ENCODE peak calls at places on chromosome 12, in four cellular contexts. I is GM12891, M is SK-N-SH, X is HepG2. G is an unnamed sample.

GRCh38 chr12:113202300-113203075 is 17.0 kb downstream of the RITA1 start:
- DNase-seq in M (no peak), X (no peak), I (no peak), G (no peak)

GRCh38 chr12:94150483-94151225 is 2.3 kb downstream of the PLXNC1 start:
- DNase-seq in I (no peak), X (no peak), M (peak; percentile 46), G (peak; percentile 41)

GRCh38 chr12:45518516-45519235 is 210.8 kb upstream of the ARID2 start:
- DNase-seq in I (no peak), M (peak; percentile 56), X (no peak), G (no peak)

GRCh38 chr12:7915911-7916403 is 20.0 kb downstream of the SLC2A3 start:
- DNase-seq in X (no peak), M (peak; percentile 9), I (no peak), G (no peak)

GRCh38 chr12:83462419-83462818 is 775.7 kb downstream of the TMTC2 start:
- DNase-seq in I (no peak), M (no peak), X (no peak), G (no peak)

GRCh38 chr12:109681986-109682707 is 31.5 kb upstream of the FAM222A start:
- DNase-seq in M (no peak), X (no peak), I (no peak), G (no peak)

GRCh38 chr12:92452763-92453162 is 250.0 kb upstream of the PLEKHG7 start:
- DNase-seq in M (no peak), I (no peak), X (no peak), G (no peak)

GRCh38 chr12:28057856-28058615 is 85.5 kb upstream of the PTHLH start:
- DNase-seq in M (no peak), I (no peak), X (no peak), G (no peak)

GRCh38 chr12:78494911-78495310 is 369.7 kb upstream of the SYT1 start:
- DNase-seq in X (no peak), I (no peak), M (no peak), G (no peak)

GRCh38 chr12:31570880-31571279 is 20.1 kb downstream of the DENND5B start:
- DNase-seq in M (no peak), X (peak; percentile 45), I (no peak), G (no peak)

GRCh38 chr12:7433276-7433822 is 10.6 kb downstream of the CD163L1 start:
- DNase-seq in M (no peak), I (no peak), X (peak; percentile 21), G (no peak)

GRCh38 chr12:27332407-27333310 is at the start of gene BMAL2:
- DNase-seq in M (peak; percentile 87), I (peak; percentile 49), X (peak; percentile 20), G (peak; percentile 49)

GRCh38 chr12:132201391-132202120 is 57.3 kb downstream of the NOC4L start:
- DNase-seq in M (no peak), I (no peak), X (no peak), G (no peak)

GRCh38 chr12:49824886-49825285 is 3.3 kb downstream of the NCKAP5L start:
- DNase-seq in X (no peak), I (no peak), M (no peak), G (no peak)

GRCh38 chr12:119444462-119445044 is 110.0 kb downstream of the CCDC60 start:
- DNase-seq in M (peak; percentile 62), I (peak; percentile 32), X (peak; percentile 72), G (peak; percentile 19)

GRCh38 chr12:23884909-23885308 is 64.6 kb downstream of the SOX5 start:
- DNase-seq in M (peak; percentile 28), X (no peak), I (no peak), G (no peak)

GRCh38 chr12:88242161-88242925 is 100.2 kb downstream of the TMTC3 start:
- DNase-seq in X (no peak), I (no peak), M (no peak), G (no peak)

GRCh38 chr12:27297576-27297975 is 35.1 kb upstream of the BMAL2 start:
- DNase-seq in M (no peak), X (no peak), I (no peak), G (no peak)

GRCh38 chr12:105226219-105226618 is 9.8 kb downstream of the APPL2 start:
- DNase-seq in I (peak; percentile 24), M (peak; percentile 73), X (no peak), G (no peak)

GRCh38 chr12:2163172-2163927 is 110.6 kb downstream of the CACNA1C start:
- DNase-seq in I (no peak), X (peak; percentile 6), M (no peak), G (no peak)

GRCh38 chr12:27334052-27334720 is 1.6 kb downstream of the BMAL2 start:
- DNase-seq in X (no peak), I (no peak), M (no peak), G (no peak)

GRCh38 chr12:69024413-69024812 is 91.4 kb upstream of the CPM start:
- DNase-seq in I (no peak), X (no peak), M (no peak), G (no peak)

GRCh38 chr12:78086553-78087362 is 256.1 kb downstream of the NAV3 start:
- DNase-seq in M (peak; percentile 44), X (no peak), I (no peak), G (no peak)

GRCh38 chr12:113007166-113007565 is 28.8 kb downstream of the OAS2 start:
- DNase-seq in X (peak; percentile 41), I (no peak), M (no peak), G (no peak)

GRCh38 chr12:22234561-22234960 is 99.9 kb downstream of the ST8SIA1 start:
- DNase-seq in I (no peak), M (no peak), X (no peak), G (no peak)

GRCh38 chr12:93200291-93200917 is 177.3 kb upstream of the NUDT4 start:
- DNase-seq in M (no peak), X (no peak), I (no peak), G (no peak)

GRCh38 chr12:24840046-24840800 is 108.7 kb downstream of the BCAT1 start:
- DNase-seq in X (no peak), M (no peak), I (no peak), G (no peak)

DNA sequence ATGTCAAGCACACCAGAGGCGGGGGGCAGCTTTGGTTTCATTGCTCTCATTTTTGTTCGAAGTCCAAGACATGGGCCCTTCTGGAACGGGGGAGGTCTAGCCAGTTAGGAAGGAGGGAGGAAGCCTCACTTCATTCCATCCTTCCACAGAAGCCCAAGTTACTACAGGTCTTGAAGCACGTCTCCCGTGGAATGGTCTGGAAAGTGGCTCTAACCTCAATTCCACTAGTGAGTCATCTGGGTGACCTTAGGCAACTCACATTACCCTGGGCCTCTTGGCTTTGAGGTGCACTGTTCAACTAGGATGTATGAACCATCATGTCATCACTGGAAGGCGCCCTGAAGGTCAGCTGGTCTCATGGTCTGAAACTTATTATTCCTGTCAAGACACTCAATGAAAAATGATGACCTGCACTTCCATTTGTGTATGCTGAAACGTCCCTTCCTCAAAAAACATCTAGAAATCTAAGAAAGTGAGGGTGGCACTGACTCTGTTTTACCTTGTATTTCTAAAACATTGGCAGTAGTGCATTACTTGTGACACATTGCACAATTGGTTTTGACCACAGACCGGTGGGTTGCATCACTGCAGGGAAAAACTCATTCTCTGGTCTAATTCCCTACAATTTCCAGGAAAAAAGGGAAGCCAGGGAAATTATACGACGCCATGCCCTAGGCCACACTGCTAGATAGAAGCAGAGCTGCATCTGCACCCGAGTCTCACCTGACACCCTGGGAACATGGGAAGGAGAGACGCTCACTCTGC is 156.5 kb downstream of the NTF3 start:
- DNase-seq in X (no peak), M (no peak), I (no peak), G (no peak)
- TF ChIP-seq TAF1 in X (no peak), M (no peak), I (no peak), G (no peak)

DNA sequence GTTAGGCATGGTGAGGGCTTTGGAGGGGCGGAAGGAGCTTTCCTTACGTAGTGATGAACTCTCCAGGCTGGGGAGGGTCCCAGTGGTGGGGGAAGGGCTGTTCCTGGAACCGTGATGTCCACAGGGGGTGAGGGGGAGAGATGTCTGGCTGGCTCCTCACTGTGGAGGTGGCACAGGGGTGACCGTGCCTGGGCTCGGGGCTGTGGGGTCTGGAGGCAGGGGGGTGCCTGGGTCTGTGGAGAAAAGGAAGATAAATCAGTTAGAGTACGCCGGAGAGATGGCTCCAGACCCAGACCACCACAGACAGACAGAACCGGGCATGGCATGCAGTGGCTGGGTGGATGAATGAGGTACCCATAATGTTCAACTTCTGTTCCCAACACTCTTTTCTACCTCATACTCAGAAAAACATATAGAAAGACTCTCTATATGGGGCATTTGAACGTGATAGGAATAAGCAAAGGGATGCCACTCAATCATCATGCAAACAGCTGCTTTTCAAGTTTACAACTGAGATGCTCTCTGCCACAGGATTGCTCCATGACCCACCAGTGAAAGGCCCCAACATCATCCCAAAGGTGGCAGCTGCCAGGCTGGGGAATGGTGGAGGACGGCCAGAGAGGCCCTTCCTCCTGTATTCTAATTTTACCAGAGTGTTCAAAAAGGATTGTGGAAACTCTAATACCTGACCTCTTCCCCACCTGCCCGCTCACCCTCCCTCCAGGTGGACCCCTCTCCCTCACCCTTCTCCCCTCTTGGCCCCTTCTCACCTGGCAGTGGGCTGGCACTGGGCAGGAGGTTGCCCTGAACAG is 5.6 kb downstream of the MYL6 start:
- DNase-seq in I (no peak), M (no peak), X (no peak), G (no peak)
- TF ChIP-seq POLR2AphosphoS5 in I (peak; percentile 66), M (peak; percentile 11), X (no peak), G (peak; percentile 60)

DNA sequence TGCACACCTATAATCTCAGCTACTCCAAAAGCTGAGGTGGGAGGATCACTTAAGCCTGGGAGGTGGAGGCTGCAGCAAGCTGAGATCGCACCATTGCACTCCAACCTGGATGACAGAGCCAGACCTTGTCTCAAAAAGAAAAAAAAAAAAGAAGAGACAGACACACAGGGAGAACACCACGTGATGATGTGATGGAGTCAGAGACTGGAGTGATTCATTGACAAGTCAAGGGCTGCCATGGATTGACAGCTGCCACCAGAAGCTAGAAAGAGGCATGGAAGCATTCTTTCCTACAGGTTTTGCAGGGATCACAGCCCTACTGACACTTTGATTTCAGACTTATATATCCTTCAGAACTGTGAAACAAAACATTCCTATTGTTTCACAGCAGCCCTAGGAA is 3.5 kb upstream of the HCFC2 start:
- DNase-seq in X (no peak), M (no peak), I (no peak), G (no peak)
- TF ChIP-seq TAF1 in X (no peak), M (no peak), I (no peak), G (no peak)

GRCh38 chr12:14883663-14884062 is 2.0 kb downstream of the MGP start:
- DNase-seq in M (no peak), I (no peak), X (no peak), G (no peak)

GRCh38 chr12:14884458-14884878 is 1.2 kb downstream of the MGP start:
- DNase-seq in M (peak; percentile 9), I (no peak), X (no peak), G (peak; percentile 5)

GRCh38 chr12:14886271-14886670 is 617 bp upstream of the MGP start:
- DNase-seq in I (no peak), M (no peak), X (no peak), G (no peak)

GRCh38 chr12:14880890-14881453 is 4.7 kb downstream of the MGP start:
- DNase-seq in X (no peak), I (no peak), M (no peak), G (no peak)

DNA sequence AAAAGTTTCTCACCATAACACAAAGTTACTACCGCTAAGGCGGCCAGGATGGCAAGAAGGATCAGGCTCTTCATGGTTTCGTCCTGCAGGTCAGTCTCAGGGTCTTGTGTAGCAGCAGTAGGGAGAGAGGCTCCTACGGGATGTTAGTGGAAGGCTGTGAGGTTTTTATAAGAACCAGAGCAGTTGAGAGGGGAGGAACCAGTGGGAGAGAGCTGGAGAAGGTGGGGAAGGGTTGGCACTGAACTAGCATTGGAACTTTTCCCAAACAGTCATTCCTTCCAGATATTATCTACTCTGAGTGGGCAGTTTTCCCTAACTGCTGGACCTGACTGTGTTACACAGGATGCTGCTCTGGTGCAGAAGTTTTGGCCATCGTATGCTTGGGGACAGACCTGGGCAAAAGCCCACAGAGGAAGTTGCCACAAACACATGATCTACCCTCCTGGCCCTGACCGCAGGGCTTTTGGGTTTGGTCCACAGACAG is at the start of gene MGP:
- DNase-seq in X (no peak), M (no peak), I (no peak), G (no peak)
- TF ChIP-seq POLR2AphosphoS5 in X (no peak), M (peak; percentile 54), I (no peak), G (no peak)

GRCh38 chr12:125161712-125162023 is 96.4 kb downstream of the AACS start:
- DNase-seq in M (no peak), I (no peak), X (no peak), G (no peak)
- TF ChIP-seq TAF1 in M (no peak), I (no peak), X (no peak), G (no peak)

G was measured in GM12892.